ENCODE peak calls at places on chromosomes 5 and 9, in nine cellular contexts. Y is prostate gland, J is colonic mucosa, L is hepatocyte, U is mammary epithelial cell, X is cardiac muscle cell, C is A549, D is uterus, B is lung. E is an unnamed sample. For H3K4me1, the result is how much of the 10 kb centered on the place peaks cover.

GRCh38 chr5:132221781-132222648 is 5.6 kb downstream of the P4HA2 start:
- DNase-seq in Y (peak), J (peak), L (peak), U (no peak), X (peak), C (no peak), D (peak), B (peak), E (no peak)

GRCh38 chr9:33867747-33868429 is 50.9 kb downstream of the UBE2R2 start:
- DNase-seq in Y (no peak), J (peak), L (no peak), U (no peak), X (no peak), C (no peak), D (peak), B (peak), E (no peak)

GRCh38 chr5:73233461-73234151 is 60.6 kb downstream of the TMEM174 start:
- DNase-seq in Y (no peak), J (no peak), L (peak), U (no peak), X (no peak), C (no peak), D (no peak), B (no peak), E (no peak)

GRCh38 chr9:131330814-131331600 is 41.5 kb downstream of the PLPP7 start:
- DNase-seq in Y (no peak), J (no peak), L (no peak), U (no peak), X (peak), C (no peak), D (no peak), B (no peak), E (no peak)

GRCh38 chr5:175856408-175856807 is 15.0 kb upstream of the CPLX2 start:
- DNase-seq in Y (no peak), J (no peak), L (no peak), U (no peak), X (no peak), C (no peak), D (no peak), B (no peak), E (no peak)

GRCh38 chr5:179325296-179326031 is 19.8 kb downstream of the ADAMTS2 start:
- DNase-seq in Y (no peak), J (no peak), L (no peak), U (no peak), X (no peak), C (no peak), D (no peak), B (no peak), E (no peak)

GRCh38 chr5:140239939-140240700 is 62.8 kb downstream of the PFDN1 start:
- DNase-seq in Y (no peak), J (peak), L (peak), U (no peak), X (peak), C (peak), D (peak), B (peak), E (no peak)

GRCh38 chr9:130955947-130956621 is 17.0 kb upstream of the FIBCD1 start:
- DNase-seq in Y (no peak), J (no peak), L (no peak), U (no peak), X (no peak), C (no peak), D (no peak), B (no peak), E (no peak)

GRCh38 chr9:93992830-93993229 is 37.7 kb upstream of the BARX1 start:
- DNase-seq in Y (no peak), J (no peak), L (no peak), U (no peak), X (no peak), C (no peak), D (no peak), B (no peak), E (no peak)

GRCh38 chr5:157327771-157328170 is 61.8 kb downstream of the CYFIP2 start:
- DNase-seq in Y (no peak), J (no peak), L (no peak), U (no peak), X (no peak), C (no peak), D (no peak), B (no peak), E (peak)

GRCh38 chr5:138985683-138986082 is 110.5 kb upstream of the LRRTM2 start:
- DNase-seq in Y (no peak), J (no peak), L (no peak), U (no peak), X (peak), C (no peak), D (no peak), B (no peak), E (no peak)
- H3K4me3 ChIP-seq in Y (no peak), J (no peak), L (no peak), U (no peak), X (no peak), C (no peak), D (no peak), B (no peak), E (no peak)

DNA sequence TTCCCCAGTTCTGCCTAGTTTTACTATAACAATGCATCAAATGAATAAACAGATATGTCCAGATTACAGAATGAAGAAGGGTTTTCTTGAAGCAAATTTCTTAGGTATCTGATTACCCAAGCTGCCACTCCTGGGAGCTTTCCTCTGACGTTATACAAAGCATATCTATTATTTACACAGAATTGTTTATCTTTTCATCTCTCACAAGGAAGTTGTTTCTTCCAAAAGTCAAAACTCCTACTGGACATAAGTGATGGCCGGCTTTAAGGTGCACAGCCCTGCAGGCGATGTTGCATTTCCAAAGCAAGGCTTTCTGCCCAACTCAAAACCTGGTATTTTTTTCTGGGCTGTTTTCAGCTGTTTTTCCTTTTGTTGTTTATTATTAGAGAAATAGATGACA is 73.4 kb upstream of the ANKH start:
- DNase-seq in Y (no peak), J (no peak), L (no peak), U (no peak), X (no peak), C (no peak), D (no peak), B (no peak), E (no peak)
- H3K4me1 ChIP-seq in Y (under half), J (under half), L (under half), U (under half), X (under half), C (under half), D (under half), B (under half), E (under half)

GRCh38 chr5:147860641-147861025 is 17.9 kb upstream of the SCGB3A2 start:
- DNase-seq in Y (no peak), J (peak), L (no peak), U (no peak), X (no peak), C (no peak), D (no peak), B (no peak), E (no peak)

GRCh38 chr5:147869112-147869511 is 9.4 kb upstream of the SCGB3A2 start:
- DNase-seq in Y (no peak), J (no peak), L (no peak), U (no peak), X (no peak), C (no peak), D (no peak), B (no peak), E (no peak)

GRCh38 chr5:147859962-147860640 is 18.4 kb upstream of the SCGB3A2 start:
- DNase-seq in Y (no peak), J (no peak), L (no peak), U (no peak), X (no peak), C (no peak), D (no peak), B (no peak), E (no peak)

GRCh38 chr5:147858520-147858919 is 20.0 kb upstream of the SCGB3A2 start:
- DNase-seq in Y (no peak), J (no peak), L (no peak), U (no peak), X (no peak), C (no peak), D (no peak), B (no peak), E (no peak)

GRCh38 chr5:147863409-147864194 is 14.9 kb upstream of the SCGB3A2 start:
- DNase-seq in Y (no peak), J (no peak), L (no peak), U (no peak), X (no peak), C (no peak), D (no peak), B (no peak), E (no peak)
- TF ChIP-seq CTCF in Y (no peak), J (no peak), L (no peak), U (no peak), X (no peak), C (no peak), D (no peak), B (no peak), E (no peak)

GRCh38 chr5:93574041-93574938 is 6.7 kb downstream of the NR2F1-AS1 start:
- DNase-seq in Y (no peak), J (no peak), L (no peak), U (no peak), X (no peak), C (no peak), D (peak), B (no peak), E (no peak)
- H3K4me3 ChIP-seq in Y (no peak), J (no peak), L (no peak), U (no peak), X (no peak), C (no peak), D (no peak), B (no peak), E (no peak)

GRCh38 chr9:115845648-115846312 is 307.8 kb upstream of the PAPPA start:
- DNase-seq in Y (no peak), J (peak), L (peak), U (peak), X (peak), C (peak), D (no peak), B (no peak), E (no peak)
- H3K4me1 ChIP-seq in Y (under half), J (under half), L (under half), U (under half), X (under half), C (under half), D (under half), B (under half), E (under half)